ENCODE peak calls at places on chromosomes 13 and 19, in nine cellular contexts. L is EL; G is substantia nigra; P is CD4-positive, alpha-beta memory T cell; I is cardiac fibroblast; R is RWPE1; E is lower leg skin; U is Right ventricle myocardium superior; C is T-helper 2 cell. Y is an unnamed sample.

GRCh38 chr19:30328096-30328495 is 44.1 kb upstream of the ZNF536 start:
- DNase-seq in L (no peak), G (no peak), P (no peak), I (no peak), R (no peak), E (peak), U (no peak), C (no peak), Y (no peak)

GRCh38 chr19:13117176-13117771 is 734 bp upstream of the TRMT1 start:
- DNase-seq in L (no peak), G (no peak), P (no peak), I (no peak), R (no peak), E (no peak), U (no peak), C (no peak), Y (peak)

GRCh38 chr13:42055500-42056085 is 7.1 kb downstream of the DGKH start:
- DNase-seq in L (no peak), G (no peak), P (no peak), I (no peak), R (no peak), E (no peak), U (no peak), C (no peak), Y (no peak)

GRCh38 chr13:107721436-107721835 is 493.9 kb downstream of the LIG4 start:
- DNase-seq in L (no peak), G (no peak), P (no peak), I (no peak), R (no peak), E (no peak), U (no peak), C (no peak), Y (no peak)

GRCh38 chr19:33302974-33303790 is 848 bp upstream of the CEBPA start:
- DNase-seq in L (peak), G (no peak), P (no peak), I (peak), R (peak), E (peak), U (peak), C (no peak), Y (no peak)

GRCh38 chr19:51010066-51010795 is 8.8 kb upstream of the KLK8 start:
- DNase-seq in L (no peak), G (no peak), P (no peak), I (no peak), R (peak), E (no peak), U (no peak), C (no peak), Y (no peak)

GRCh38 chr13:98239156-98240076 is 62.3 kb upstream of the RNF113B start:
- DNase-seq in L (no peak), G (no peak), P (no peak), I (no peak), R (no peak), E (no peak), U (no peak), C (no peak), Y (no peak)

GRCh38 chr19:36819130-36819630 is 19.0 kb downstream of the ZNF790 start:
- DNase-seq in L (no peak), G (no peak), P (no peak), I (peak), R (no peak), E (no peak), U (no peak), C (no peak), Y (peak)

GRCh38 chr19:47494729-47495128 is 10.7 kb upstream of the KPTN start:
- DNase-seq in L (no peak), G (no peak), P (no peak), I (no peak), R (no peak), E (no peak), U (no peak), C (no peak), Y (no peak)

GRCh38 chr19:1644070-1644469 is 8.3 kb downstream of the TCF3 start:
- DNase-seq in L (no peak), G (no peak), P (no peak), I (no peak), R (no peak), E (no peak), U (no peak), C (no peak), Y (no peak)

GRCh38 chr13:99860736-99861135 is 110.8 kb downstream of the ZIC5 start:
- DNase-seq in L (no peak), G (no peak), P (no peak), I (no peak), R (no peak), E (no peak), U (no peak), C (no peak), Y (no peak)

GRCh38 chr19:18861235-18861634 is 29.5 kb downstream of the UPF1 start:
- DNase-seq in L (no peak), G (no peak), P (no peak), I (no peak), R (no peak), E (no peak), U (no peak), C (no peak), Y (no peak)

GRCh38 chr19:48325265-48325910 is at the start of gene EMP3:
- DNase-seq in L (peak), G (peak), P (peak), I (peak), R (peak), E (peak), U (peak), C (peak), Y (peak)

GRCh38 chr19:47713046-47714021 is at the start of gene EHD2:
- DNase-seq in L (peak), G (no peak), P (peak), I (peak), R (peak), E (peak), U (peak), C (no peak), Y (peak)

GRCh38 chr13:41506312-41506711 is 49.0 kb downstream of the RGCC start:
- DNase-seq in L (no peak), G (no peak), P (no peak), I (no peak), R (no peak), E (no peak), U (no peak), C (no peak), Y (no peak)

GRCh38 chr19:11759805-11760204 is 7.0 kb upstream of the ZNF441 start:
- DNase-seq in L (no peak), G (no peak), P (no peak), I (no peak), R (no peak), E (no peak), U (no peak), C (no peak), Y (no peak)

Y was measured in RPMI7951.